ENCODE peak calls at places on chromosomes 5 and 9, in four cellular contexts. L is H7, S is BJ, D is lung. Y is an unnamed sample. For H3K27me3, the result is how much of the 10 kb centered on the place peaks cover.

GRCh38 chr5:149423287-149424268 is 44.5 kb upstream of the IL17B start:
- DNase-seq in S (no peak), D (no peak), L (peak), Y (peak)

GRCh38 chr9:70420267-70421019 is 6.0 kb upstream of the KLF9 start:
- DNase-seq in S (no peak), L (peak), D (peak), Y (peak)

GRCh38 chr5:145678255-145678654 is 156.9 kb downstream of the PRELID2 start:
- DNase-seq in L (no peak), S (no peak), D (no peak), Y (no peak)

GRCh38 chr5:112329429-112330090 is 89.5 kb downstream of the EPB41L4A start:
- DNase-seq in S (no peak), D (no peak), L (no peak), Y (no peak)

GRCh38 chr9:37466037-37466709 is 923 bp upstream of the ZBTB5 start:
- DNase-seq in S (peak), L (peak), D (peak), Y (no peak)

GRCh38 chr5:159873680-159874079 is 42.6 kb upstream of the ADRA1B start:
- DNase-seq in D (no peak), L (no peak), S (no peak), Y (peak)

GRCh38 chr5:51203598-51203997 is 179.7 kb upstream of the ISL1 start:
- DNase-seq in D (no peak), S (no peak), L (no peak), Y (no peak)

GRCh38 chr9:84670106-84670800 is 724 bp downstream of the NTRK2 start:
- DNase-seq in S (no peak), L (peak), D (no peak), Y (no peak)

GRCh38 chr9:110650991-110651411 is 17.6 kb upstream of the MUSK start:
- DNase-seq in D (no peak), S (peak), L (no peak), Y (peak)

GRCh38 chr5:143390941-143391340 is 12.5 kb downstream of the NR3C1 start:
- DNase-seq in S (no peak), D (no peak), L (no peak), Y (no peak)

GRCh38 chr9:34630402-34631154 is 1.7 kb upstream of the ARID3C start:
- DNase-seq in S (no peak), D (no peak), L (no peak), Y (no peak)
- H3K27me3 ChIP-seq in S (under half), D (under half), L (half or more), Y (under half)

GRCh38 chr9:86557918-86558317 is 203.7 kb upstream of the TUT7 start:
- DNase-seq in S (no peak), L (no peak), D (no peak), Y (no peak)
- H3K27me3 ChIP-seq in S (under half), L (under half), D (under half), Y (under half)

GRCh38 chr9:131805803-131806202 is 65.9 kb upstream of the RAPGEF1 start:
- DNase-seq in D (no peak), L (no peak), S (no peak), Y (no peak)

GRCh38 chr9:131804826-131805225 is 65.0 kb upstream of the RAPGEF1 start:
- DNase-seq in D (no peak), S (no peak), L (no peak), Y (no peak)

GRCh38 chr9:131810351-131811170 is 70.7 kb upstream of the RAPGEF1 start:
- DNase-seq in S (no peak), D (no peak), L (peak), Y (no peak)

GRCh38 chr9:131809941-131810344 is 70.1 kb upstream of the RAPGEF1 start:
- DNase-seq in D (no peak), S (no peak), L (no peak), Y (no peak)

DNA sequence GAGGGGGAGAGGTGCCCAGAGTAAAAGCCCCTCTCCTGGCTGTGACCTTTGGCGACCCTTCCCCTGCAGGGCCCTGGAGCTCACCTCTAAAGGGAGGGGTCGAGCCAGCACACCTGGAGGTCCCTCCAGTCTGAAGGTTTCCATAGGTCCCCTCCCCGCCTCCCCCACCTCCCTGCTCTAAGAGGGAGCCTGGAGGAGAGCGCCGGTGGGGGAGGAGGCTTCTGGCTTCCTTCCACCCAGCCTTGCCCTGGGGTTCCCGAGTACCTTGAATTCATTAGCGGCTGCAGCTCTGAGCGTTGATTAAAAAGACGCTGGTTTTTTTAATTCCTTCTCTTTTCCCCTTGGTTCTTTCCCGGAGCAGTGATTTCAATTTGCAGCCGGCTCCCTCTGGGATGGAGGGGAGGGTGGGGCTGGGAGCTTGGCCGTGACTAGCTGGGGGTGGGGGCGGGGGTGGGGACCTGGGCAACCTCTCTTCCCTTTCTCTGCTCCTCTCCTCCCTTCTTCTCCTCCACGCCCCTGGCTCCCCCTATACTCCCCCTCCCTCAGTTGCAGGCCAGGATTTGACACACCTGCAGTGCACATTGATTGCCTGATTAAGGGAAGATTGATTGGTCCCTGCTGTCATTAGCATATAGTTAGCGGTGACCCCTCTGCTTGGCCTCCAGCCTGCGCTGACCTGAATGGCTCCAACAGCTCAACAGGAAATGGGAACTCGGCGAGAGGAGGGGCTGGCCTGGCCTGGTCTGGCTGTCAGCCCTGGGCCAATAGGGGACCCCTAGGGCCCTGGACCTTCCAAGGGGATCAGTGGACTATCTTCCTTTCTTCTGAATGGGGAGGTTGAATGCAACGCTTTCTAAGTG is 67.5 kb upstream of the RAPGEF1 start:
- DNase-seq in L (peak), D (no peak), S (no peak), Y (no peak)
- H3K27me3 ChIP-seq in L (under half), D (under half), S (under half), Y (under half)

GRCh38 chr5:2464141-2464540 is 287.3 kb downstream of the IRX2 start:
- DNase-seq in S (no peak), D (no peak), L (no peak), Y (no peak)

GRCh38 chr5:2465383-2465782 is 286.1 kb downstream of the IRX2 start:
- DNase-seq in L (peak), S (no peak), D (no peak), Y (no peak)

GRCh38 chr5:2471152-2471879 is 280.2 kb downstream of the IRX2 start:
- DNase-seq in D (no peak), S (no peak), L (no peak), Y (no peak)

GRCh38 chr5:2462026-2462691 is 289.3 kb downstream of the IRX2 start:
- DNase-seq in D (no peak), S (no peak), L (peak), Y (no peak)

GRCh38 chr5:2466966-2467365 is 284.5 kb downstream of the IRX2 start:
- DNase-seq in D (no peak), L (no peak), S (no peak), Y (no peak)
- H3K27me3 ChIP-seq in D (under half), L (under half), S (under half), Y (under half)

DNA sequence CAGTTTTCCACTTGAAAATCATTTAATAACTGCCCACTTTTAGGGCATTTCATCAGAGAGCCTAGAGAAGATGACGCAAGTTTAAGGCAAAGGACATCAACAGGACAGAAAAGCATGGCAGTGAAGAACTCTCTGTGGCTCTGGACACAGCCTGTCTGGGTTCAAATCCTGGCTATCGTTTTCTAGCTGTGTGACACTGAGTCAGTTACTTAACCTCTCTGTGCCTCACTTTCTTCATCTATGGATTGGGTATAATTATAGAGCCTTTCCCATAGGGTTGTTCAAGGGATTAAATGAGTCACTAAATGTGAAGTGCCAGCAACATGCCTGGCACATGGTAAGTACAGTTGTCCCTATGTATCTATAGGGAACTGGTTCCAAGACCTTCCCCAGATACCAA is 6.7 kb downstream of the MYO10 start:
- DNase-seq in D (no peak), S (no peak), L (no peak), Y (no peak)
- H3K27me3 ChIP-seq in D (under half), S (under half), L (under half), Y (under half)

DNA sequence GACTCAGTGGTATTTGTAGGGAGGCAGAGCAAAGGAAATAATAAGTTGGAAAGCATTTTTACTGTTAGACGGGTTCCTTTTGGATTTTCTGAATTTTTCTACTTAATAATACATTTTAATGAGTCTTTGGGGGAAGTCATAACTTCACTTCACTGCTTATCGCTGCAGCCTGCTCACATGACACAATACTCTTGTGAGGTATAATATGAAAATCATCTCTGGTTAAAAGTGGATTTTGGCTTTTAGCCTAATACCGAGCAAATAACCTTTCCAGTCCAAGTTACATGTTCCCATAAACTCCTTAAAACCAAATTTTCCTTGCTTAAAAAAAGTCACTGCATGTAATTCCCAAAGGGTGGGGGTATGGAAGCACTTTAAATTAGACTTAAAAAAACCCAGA is 331.6 kb downstream of the KDM4C start:
- DNase-seq in D (no peak), L (no peak), S (no peak), Y (no peak)
- H3K27me3 ChIP-seq in D (under half), L (under half), S (under half), Y (under half)

GRCh38 chr9:109320338-109320733 is 523 bp downstream of the EPB41L4B start:
- DNase-seq in S (no peak), D (no peak), L (peak), Y (no peak)

GRCh38 chr9:109317979-109318671 is 2.7 kb downstream of the EPB41L4B start:
- DNase-seq in L (peak), D (no peak), S (no peak), Y (no peak)

GRCh38 chr9:109317311-109317978 is 3.4 kb downstream of the EPB41L4B start:
- DNase-seq in L (no peak), S (no peak), D (no peak), Y (no peak)

GRCh38 chr9:109319631-109320233 is 1.1 kb downstream of the EPB41L4B start:
- DNase-seq in L (peak), D (no peak), S (no peak), Y (no peak)

GRCh38 chr9:109319072-109319630 is 1.7 kb downstream of the EPB41L4B start:
- DNase-seq in L (peak), S (no peak), D (no peak), Y (no peak)
- H3K27me3 ChIP-seq in L (under half), S (under half), D (under half), Y (under half)

DNA sequence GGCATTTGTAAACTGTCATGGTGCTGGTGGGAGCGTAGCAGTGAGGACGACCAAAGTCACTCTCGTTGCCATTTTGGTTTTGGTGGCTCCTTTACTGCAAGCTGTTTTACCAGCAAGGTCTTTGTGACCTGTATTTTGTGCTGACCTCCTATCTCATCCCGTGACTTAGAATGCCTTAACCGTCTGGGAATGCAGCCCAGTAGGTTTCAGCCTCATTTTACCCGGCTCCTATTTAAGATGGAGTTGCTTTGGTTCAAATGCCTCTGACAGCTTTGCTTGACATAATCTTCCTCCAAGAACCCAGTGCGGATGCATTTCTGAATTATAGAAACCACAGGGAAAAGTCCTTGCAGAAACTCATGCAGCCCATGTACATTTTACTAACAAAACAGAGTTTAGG is 3.9 kb upstream of the RASGRF2 start:
- DNase-seq in S (no peak), L (no peak), D (no peak), Y (no peak)
- H3K27me3 ChIP-seq in S (under half), L (under half), D (under half), Y (under half)

GRCh38 chr9:130939405-130939941 is 426 bp upstream of the FIBCD1 start:
- DNase-seq in D (no peak), L (peak), S (no peak), Y (no peak)

GRCh38 chr9:130938652-130939404 is at the start of gene FIBCD1:
- DNase-seq in S (no peak), D (no peak), L (peak), Y (no peak)

GRCh38 chr9:130936285-130937117 is 2.5 kb downstream of the FIBCD1 start:
- DNase-seq in L (peak), S (peak), D (no peak), Y (no peak)

GRCh38 chr9:130937146-130938076 is 1.6 kb downstream of the FIBCD1 start:
- DNase-seq in L (no peak), S (no peak), D (no peak), Y (no peak)

GRCh38 chr9:130938184-130938651 is 829 bp downstream of the FIBCD1 start:
- DNase-seq in L (no peak), D (no peak), S (no peak), Y (no peak)
- H3K27me3 ChIP-seq in L (under half), D (under half), S (under half), Y (half or more)

GRCh38 chr5:93578813-93579560 is 2.0 kb downstream of the NR2F1-AS1 start:
- DNase-seq in D (no peak), S (no peak), L (peak), Y (peak)
- H3K27me3 ChIP-seq in D (under half), S (under half), L (half or more), Y (under half)

Y was measured in SJSA1.